ENCODE peak calls at places on chromosomes 1 and 21, in ten cellular contexts. R, S, V, J, K, P, Q, O, B and M are unnamed samples.

GRCh38 chr21:45517249-45518065 is 24.8 kb downstream of the SLC19A1 start:
- DNase-seq in Q (no peak), B (no peak), V (no peak), J (peak; percentile 59), S (no peak), R (no peak), O (no peak), P (no peak), K (no peak), M (no peak)

GRCh38 chr1:199404191-199404590 is 623.3 kb upstream of the NR5A2 start:
- DNase-seq in O (no peak), Q (no peak), B (no peak), S (no peak), K (no peak), P (no peak), V (no peak), J (no peak), R (no peak), M (no peak)

GRCh38 chr1:70764747-70765146 is 282.9 kb downstream of the PTGER3 start:
- DNase-seq in K (no peak), O (no peak), Q (no peak), J (no peak), P (no peak), S (no peak), V (no peak), R (no peak), B (no peak), M (no peak)

GRCh38 chr1:80401757-80402156 is 1395.2 kb upstream of the ADGRL4 start:
- DNase-seq in V (no peak), R (no peak), O (no peak), Q (no peak), P (no peak), K (no peak), J (no peak), S (no peak), B (no peak), M (no peak)

GRCh38 chr1:246139745-246140182 is 367.3 kb downstream of the SMYD3 start:
- DNase-seq in B (no peak), Q (no peak), V (no peak), P (peak; percentile 47), S (no peak), R (no peak), K (no peak), O (no peak), J (no peak), M (no peak)

GRCh38 chr1:181676269-181676668 is 193.0 kb downstream of the CACNA1E start:
- DNase-seq in V (peak; percentile 51), R (no peak), B (peak; percentile 81), K (no peak), S (no peak), O (no peak), Q (no peak), J (no peak), P (peak; percentile 41), M (no peak)

GRCh38 chr1:15008783-15009709 is 144.5 kb upstream of the TMEM51 start:
- DNase-seq in B (no peak), S (no peak), J (no peak), V (no peak), K (no peak), O (no peak), P (no peak), R (no peak), Q (no peak), M (no peak)

GRCh38 chr21:42583150-42583991 is 69.7 kb downstream of the SLC37A1 start:
- DNase-seq in J (peak; percentile 35), B (no peak), R (no peak), O (peak; percentile 15), K (no peak), Q (no peak), V (no peak), S (no peak), P (no peak), M (no peak)

GRCh38 chr1:177748080-177748801 is 221.6 kb downstream of the SEC16B start:
- DNase-seq in S (no peak), B (no peak), P (no peak), R (no peak), J (no peak), V (no peak), Q (no peak), K (no peak), O (no peak), M (no peak)

GRCh38 chr1:156502749-156503671 is 2.4 kb upstream of the MEF2D start:
- DNase-seq in J (peak; percentile 86), S (no peak), B (peak; percentile 85), K (no peak), V (peak; percentile 80), Q (no peak), R (no peak), P (peak; percentile 87), O (no peak), M (peak; percentile 70)

GRCh38 chr1:77687519-77687906 is 5.1 kb upstream of the ZZZ3 start:
- DNase-seq in O (no peak), K (no peak), S (no peak), J (peak; percentile 70), P (no peak), Q (no peak), B (no peak), R (no peak), V (peak; percentile 42), M (no peak)

GRCh38 chr1:10286244-10286643 is 75.9 kb downstream of the KIF1B start:
- DNase-seq in P (no peak), B (no peak), S (no peak), R (no peak), O (no peak), K (no peak), J (no peak), V (no peak), Q (no peak), M (no peak)

GRCh38 chr1:28374297-28374696 is 4.8 kb downstream of the PHACTR4 start:
- DNase-seq in V (no peak), K (no peak), P (no peak), B (no peak), Q (no peak), R (no peak), J (no peak), S (no peak), O (no peak), M (no peak)

GRCh38 chr1:100882622-100883186 is 11.9 kb downstream of the EXTL2 start:
- DNase-seq in B (no peak), Q (no peak), S (no peak), R (no peak), J (no peak), O (no peak), V (no peak), P (no peak), K (no peak), M (no peak)

GRCh38 chr1:44110916-44111315 is 7.7 kb upstream of the KLF17 start:
- DNase-seq in P (no peak), J (no peak), V (no peak), B (no peak), K (no peak), S (no peak), Q (no peak), O (no peak), R (no peak), M (no peak)

GRCh38 chr1:53085405-53085804 is 23.4 kb downstream of the PODN start:
- DNase-seq in O (no peak), K (no peak), V (no peak), J (no peak), R (no peak), B (no peak), P (no peak), Q (no peak), S (no peak), M (no peak)

GRCh38 chr1:162548170-162548569 is 13.4 kb upstream of the UAP1 start:
- DNase-seq in V (peak; percentile 23), P (no peak), S (no peak), K (no peak), J (no peak), Q (peak; percentile 25), B (no peak), O (no peak), R (no peak), M (no peak)

GRCh38 chr1:9061252-9061948 is 8.0 kb downstream of the SLC2A5 start:
- DNase-seq in Q (no peak), V (no peak), B (no peak), J (peak; percentile 56), K (no peak), R (no peak), O (no peak), S (no peak), P (no peak), M (no peak)

GRCh38 chr1:80542231-80542630 is 1258.5 kb upstream of the ADGRL2 start:
- DNase-seq in R (no peak), J (no peak), Q (no peak), O (no peak), P (no peak), K (no peak), S (no peak), B (no peak), V (no peak), M (no peak)

GRCh38 chr1:227058321-227058751 is 118.2 kb downstream of the COQ8A start:
- DNase-seq in Q (no peak), P (no peak), O (no peak), B (no peak), K (no peak), V (no peak), R (no peak), J (no peak), S (no peak), M (no peak)

GRCh38 chr21:28018741-28019669 is 973.7 kb downstream of the LTN1 start:
- DNase-seq in J (no peak), V (no peak), K (no peak), S (no peak), P (no peak), R (peak; percentile 24), O (no peak), Q (no peak), B (peak; percentile 77), M (peak; percentile 80)

GRCh38 chr1:33391669-33392068 is 39.2 kb downstream of the PHC2 start:
- DNase-seq in O (no peak), P (no peak), Q (no peak), B (no peak), J (no peak), R (no peak), K (no peak), V (no peak), S (no peak), M (no peak)

GRCh38 chr1:3471356-3472087 is 17.1 kb downstream of the ARHGEF16 start:
- DNase-seq in R (no peak), V (no peak), J (no peak), B (peak; percentile 32), P (no peak), K (no peak), Q (no peak), O (no peak), S (no peak), M (no peak)

GRCh38 chr1:113701429-113701828 is 57.9 kb downstream of the PHTF1 start:
- DNase-seq in O (no peak), R (no peak), K (no peak), P (no peak), Q (no peak), S (no peak), J (no peak), B (no peak), V (no peak), M (no peak)

GRCh38 chr1:225848044-225848955 is 33.9 kb downstream of the TMEM63A start:
- DNase-seq in Q (peak; percentile 48), R (no peak), S (no peak), K (no peak), O (no peak), V (no peak), B (peak; percentile 63), J (no peak), P (no peak), M (peak; percentile 31)

GRCh38 chr1:209490013-209490412 is 93.5 kb upstream of the CAMK1G start:
- DNase-seq in V (no peak), B (no peak), R (no peak), K (no peak), Q (no peak), P (no peak), J (no peak), O (no peak), S (no peak), M (no peak)

GRCh38 chr1:6862906-6863305 is 77.7 kb downstream of the CAMTA1 start:
- DNase-seq in J (no peak), B (no peak), K (no peak), R (no peak), P (no peak), Q (no peak), S (no peak), V (no peak), O (no peak), M (no peak)

GRCh38 chr1:162133566-162133965 is 64.1 kb downstream of the NOS1AP start:
- DNase-seq in O (no peak), S (no peak), J (no peak), K (no peak), R (no peak), P (peak; percentile 50), Q (no peak), V (no peak), B (no peak), M (no peak)